ENCODE peak calls at places on chromosomes 16 and 17, in eight cellular contexts. R is nucleus accumbens, X is COR-L47, A is EL, V is fibroblast of lung, E is Ammon's horn, F is GM12865, G is NCI-H2171. D is an unnamed sample.
A peak's percentile ranks its signal among the peaks of the same experiment; 100 is the strongest.

GRCh38 chr16:630815-631405 is at the start of gene WFIKKN1:
- DNase-seq in E (no peak), X (peak; percentile 20), G (no peak), F (no peak), V (no peak), R (no peak), A (no peak), D (no peak)

GRCh38 chr17:55420776-55421178 is 858 bp downstream of the MMD start:
- DNase-seq in A (peak; percentile 33), X (no peak), R (peak; percentile 24), E (peak; percentile 40), G (no peak), V (peak; percentile 34), F (peak; percentile 55), D (no peak)

GRCh38 chr16:59192551-59193199 is 458.6 kb upstream of the GOT2 start:
- DNase-seq in R (no peak), A (peak; percentile 49), G (no peak), E (peak; percentile 7), F (peak; percentile 36), V (peak; percentile 34), X (no peak), D (no peak)

GRCh38 chr17:54901230-54901847 is 687 bp downstream of the TOM1L1 start:
- DNase-seq in E (no peak), R (no peak), X (peak; percentile 8), G (peak; percentile 59), A (peak; percentile 71), V (peak; percentile 68), F (no peak), D (no peak)

GRCh38 chr16:11706180-11706742 is 36.4 kb downstream of the TXNDC11 start:
- DNase-seq in E (peak; percentile 45), A (no peak), R (no peak), V (peak; percentile 27), F (peak; percentile 29), X (no peak), G (no peak), D (no peak)

GRCh38 chr16:81661082-81661481 is 118.0 kb upstream of the PLCG2 start:
- DNase-seq in G (no peak), X (no peak), R (no peak), V (no peak), A (no peak), E (no peak), F (no peak), D (no peak)

GRCh38 chr17:77286641-77287431 is 146.1 kb downstream of the SEC14L1 start:
- DNase-seq in R (no peak), F (no peak), G (no peak), V (peak; percentile 41), X (peak; percentile 81), A (peak; percentile 83), E (no peak), D (peak; percentile 31)

GRCh38 chr17:48985436-48986245 is 11.5 kb upstream of the IGF2BP1 start:
- DNase-seq in A (no peak), R (no peak), X (no peak), G (no peak), F (no peak), E (no peak), V (no peak), D (no peak)

GRCh38 chr17:82302991-82303943 is 14.1 kb downstream of the CD7 start:
- DNase-seq in F (no peak), V (no peak), G (no peak), A (no peak), E (no peak), X (no peak), R (no peak), D (no peak)

GRCh38 chr17:72790194-72790593 is 302.3 kb downstream of the SLC39A11 start:
- DNase-seq in R (no peak), G (no peak), A (no peak), X (no peak), E (no peak), F (no peak), V (no peak), D (no peak)

GRCh38 chr17:74770498-74771318 is 5.4 kb downstream of the NAT9 start:
- DNase-seq in A (no peak), V (peak; percentile 37), F (peak; percentile 74), X (no peak), E (peak; percentile 82), G (peak; percentile 66), R (no peak), D (no peak)

GRCh38 chr16:9053006-9053601 is 38.3 kb upstream of the HAPSTR1 start:
- DNase-seq in E (peak; percentile 32), F (peak; percentile 69), A (peak; percentile 81), G (no peak), V (peak; percentile 73), X (no peak), R (peak; percentile 1), D (no peak)

GRCh38 chr16:88069397-88070168 is 118.3 kb downstream of the BANP start:
- DNase-seq in A (no peak), X (no peak), R (no peak), G (no peak), V (no peak), F (peak; percentile 87), E (no peak), D (no peak)

GRCh38 chr17:68580236-68580903 is 20.8 kb downstream of the FAM20A start:
- DNase-seq in E (no peak), X (no peak), F (no peak), G (no peak), V (peak; percentile 95), R (no peak), A (peak; percentile 38), D (peak; percentile 91)

GRCh38 chr16:66871840-66872239 is 8.5 kb upstream of the PDP2 start:
- DNase-seq in A (no peak), G (no peak), X (no peak), V (no peak), E (no peak), F (no peak), R (no peak), D (no peak)

GRCh38 chr16:70470141-70470926 is 15.9 kb downstream of the FCSK start:
- DNase-seq in R (no peak), F (no peak), A (no peak), X (no peak), G (no peak), E (no peak), V (no peak), D (no peak)

GRCh38 chr17:354651-355556 is 2.3 kb upstream of the RPH3AL start:
- DNase-seq in F (no peak), G (no peak), R (no peak), A (no peak), E (no peak), X (no peak), V (no peak), D (no peak)

GRCh38 chr16:88932929-88933328 is 44.1 kb downstream of the CBFA2T3 start:
- DNase-seq in G (no peak), R (no peak), V (no peak), E (no peak), A (no peak), F (no peak), X (no peak), D (no peak)

D was measured in GM04503.